ENCODE peak calls at places on chromosomes 7 and 10, in ten cellular contexts. W is AG09309, C is aorta, F is foreskin fibroblast, S is fibroblast of lung, A is GM23338, M is MM.1S, B is astrocyte of the spinal cord, U is heart right ventricle, O is cardiac muscle cell. T is an unnamed sample.

GRCh38 chr7:23471090-23471859 is 984 bp upstream of the IGF2BP3 start:
- DNase-seq in U (peak; percentile 17), S (peak; percentile 65), A (peak; percentile 97), O (peak; percentile 95), B (peak; percentile 84), F (peak; percentile 91), W (no peak), M (no peak), C (no peak), T (peak; percentile 81)

GRCh38 chr10:815338-816104 is 116.0 kb downstream of the LARP4B start:
- DNase-seq in U (no peak), A (peak; percentile 62), M (no peak), C (no peak), W (no peak), B (no peak), O (no peak), S (no peak), F (no peak), T (no peak)

GRCh38 chr10:100710151-100710871 is 35.1 kb upstream of the PAX2 start:
- DNase-seq in W (no peak), M (no peak), C (no peak), O (peak; percentile 58), F (no peak), B (no peak), S (no peak), U (no peak), A (peak; percentile 57), T (no peak)

GRCh38 chr10:70090951-70091350 is 38.3 kb downstream of the MACROH2A2 start:
- DNase-seq in C (no peak), A (no peak), M (no peak), B (no peak), O (no peak), U (no peak), S (no peak), F (no peak), W (no peak), T (no peak)

GRCh38 chr7:93890041-93890463 is 501 bp downstream of the TFPI2 start:
- DNase-seq in A (peak; percentile 86), M (peak; percentile 22), O (peak; percentile 60), F (peak; percentile 78), U (peak; percentile 17), S (peak; percentile 74), W (no peak), B (peak; percentile 73), C (no peak), T (no peak)

GRCh38 chr10:24866615-24867583 is 85.5 kb downstream of the PRTFDC1 start:
- DNase-seq in A (peak; percentile 27), U (peak; percentile 52), S (peak; percentile 91), W (peak; percentile 21), F (peak; percentile 76), B (peak; percentile 77), O (no peak), M (no peak), C (peak; percentile 77), T (no peak)

GRCh38 chr10:51244308-51244707 is 170.0 kb downstream of the PRKG1 start:
- DNase-seq in A (peak; percentile 62), U (no peak), M (no peak), O (peak; percentile 22), C (no peak), B (no peak), F (no peak), S (peak; percentile 31), W (no peak), T (no peak)

GRCh38 chr10:48981310-48981907 is 41.8 kb upstream of the LRRC18 start:
- DNase-seq in F (peak; percentile 48), M (peak; percentile 59), S (peak; percentile 19), C (peak; percentile 84), A (peak; percentile 89), O (peak; percentile 85), B (peak; percentile 32), U (peak; percentile 66), W (no peak), T (peak; percentile 29)

GRCh38 chr7:47600199-47601118 is 18.5 kb upstream of the TNS3 start:
- DNase-seq in C (no peak), O (no peak), U (no peak), F (peak; percentile 86), S (peak; percentile 84), M (peak; percentile 24), W (no peak), B (peak; percentile 78), A (no peak), T (no peak)

DNA sequence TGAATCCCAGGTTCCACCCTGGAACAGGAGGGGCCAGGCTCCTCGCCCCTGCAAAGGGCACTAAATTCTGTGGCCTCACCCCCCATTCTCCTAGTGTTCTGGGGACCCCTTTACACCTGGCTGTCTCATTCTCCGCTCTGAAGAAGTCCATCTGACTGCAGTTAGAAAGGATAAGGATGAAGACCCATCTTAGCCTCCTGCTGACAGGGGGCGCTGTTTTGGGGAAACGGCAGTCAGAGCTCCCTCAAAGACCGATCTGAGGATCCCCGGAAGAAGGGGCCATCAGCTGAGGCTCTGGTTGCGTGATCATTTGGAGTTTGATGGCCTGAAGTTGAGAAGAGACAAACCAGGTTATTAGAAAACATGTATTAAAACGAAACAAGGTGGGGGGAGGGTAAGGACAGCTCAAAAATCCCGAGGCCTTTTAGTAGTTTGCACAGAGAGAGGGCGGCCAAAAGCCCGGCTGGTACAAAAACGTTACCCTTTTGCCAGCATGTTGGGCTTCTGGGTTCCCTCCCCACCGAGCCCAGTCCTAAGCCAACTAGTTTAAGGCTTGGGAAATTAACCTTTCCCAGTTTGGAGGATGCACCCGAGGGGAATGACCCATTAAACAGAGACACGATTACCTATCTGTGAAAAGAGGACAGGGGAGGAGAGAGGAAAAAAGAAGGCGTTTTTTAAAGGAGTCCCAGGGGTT is 102.8 kb downstream of the CHN2 start:
- DNase-seq in M (no peak), O (no peak), F (no peak), C (no peak), A (peak; percentile 86), B (no peak), S (no peak), U (no peak), W (no peak), T (no peak)
- H3K4me3 ChIP-seq in M (no peak overlapping the region), O (no peak overlapping the region), F (no peak overlapping the region), C (no peak overlapping the region), A (peak overlapping the region; percentile 12), B (no peak overlapping the region), S (no peak overlapping the region), U (no peak overlapping the region), W (no peak overlapping the region), T (no peak overlapping the region)

DNA sequence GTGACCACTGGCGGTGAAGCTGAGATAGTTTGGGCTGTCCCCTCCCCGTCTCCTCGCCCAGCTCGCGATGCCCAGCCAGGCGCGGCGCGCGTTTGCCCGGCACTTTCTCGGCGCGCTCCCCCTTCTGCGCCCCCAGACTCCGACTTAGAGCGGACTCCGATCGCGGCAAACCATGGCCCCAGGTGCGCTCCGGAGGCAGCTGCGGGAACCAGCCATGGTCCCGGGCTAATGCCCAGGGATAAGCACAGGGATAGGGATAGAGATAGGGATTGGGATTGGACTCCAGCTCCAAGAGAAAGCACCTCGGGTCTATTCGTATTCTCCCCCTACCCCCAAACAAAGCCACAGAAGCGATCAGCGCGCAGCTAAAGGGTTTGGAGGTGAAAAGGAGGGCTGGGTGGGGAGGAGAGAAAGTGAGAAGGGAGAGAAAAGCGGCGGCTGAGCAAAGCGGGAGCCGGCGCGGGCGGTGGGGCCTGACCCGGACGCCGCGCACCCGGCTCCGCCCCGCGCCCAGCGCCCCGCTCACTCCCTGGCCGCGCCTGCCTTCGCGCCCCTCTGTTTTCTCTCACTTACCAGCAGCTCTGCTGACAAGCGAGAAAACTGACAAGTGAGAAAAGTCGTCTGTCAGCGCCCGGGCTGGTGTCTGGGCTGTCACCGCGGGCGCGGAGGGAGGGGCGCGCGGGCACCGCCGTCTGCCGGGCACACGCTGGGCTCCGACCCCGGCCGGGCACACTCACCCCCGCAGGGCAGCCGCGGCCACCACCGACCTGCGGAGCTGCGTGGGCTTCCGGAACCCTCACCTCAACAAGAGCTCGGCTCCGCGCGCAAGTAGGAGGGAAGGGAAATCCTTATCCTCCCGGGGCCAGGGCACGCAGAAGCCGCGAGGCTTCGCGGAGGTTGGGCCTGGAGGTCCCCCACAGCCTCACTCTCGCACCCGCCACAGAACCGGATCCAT is at the start of gene PDE1C:
- DNase-seq in S (peak; percentile 62), A (peak; percentile 63), O (peak; percentile 75), W (no peak), B (peak; percentile 40), M (no peak), U (peak; percentile 75), C (no peak), F (peak; percentile 3), T (no peak)
- H3K4me3 ChIP-seq in S (peak within 1 kb of the TSS; percentile 61), A (peak within 1 kb of the TSS; percentile 90), O (peak within 1 kb of the TSS; percentile 45), W (peak within 1 kb of the TSS; percentile 41), B (peak within 1 kb of the TSS; percentile 73), M (no peak within 1 kb of the TSS), U (peak within 1 kb of the TSS; percentile 68), C (peak within 1 kb of the TSS; percentile 51), F (no peak within 1 kb of the TSS), T (no peak within 1 kb of the TSS)

GRCh38 chr7:134727711-134728110 is 51.7 kb upstream of the CALD1 start:
- DNase-seq in W (no peak), O (no peak), C (no peak), U (no peak), S (peak; percentile 57), A (no peak), F (no peak), M (no peak), B (no peak), T (no peak)

GRCh38 chr7:134731616-134732015 is 47.8 kb upstream of the CALD1 start:
- DNase-seq in W (no peak), M (peak; percentile 41), A (no peak), B (no peak), S (no peak), O (no peak), C (no peak), F (no peak), U (no peak), T (no peak)

GRCh38 chr7:134732739-134733138 is 46.7 kb upstream of the CALD1 start:
- DNase-seq in W (no peak), O (no peak), A (no peak), M (no peak), F (no peak), S (no peak), U (no peak), B (no peak), C (no peak), T (no peak)

GRCh38 chr7:134729895-134730294 is 49.5 kb upstream of the CALD1 start:
- DNase-seq in W (no peak), A (no peak), B (no peak), O (no peak), C (no peak), U (no peak), M (no peak), F (peak; percentile 21), S (no peak), T (no peak)

DNA sequence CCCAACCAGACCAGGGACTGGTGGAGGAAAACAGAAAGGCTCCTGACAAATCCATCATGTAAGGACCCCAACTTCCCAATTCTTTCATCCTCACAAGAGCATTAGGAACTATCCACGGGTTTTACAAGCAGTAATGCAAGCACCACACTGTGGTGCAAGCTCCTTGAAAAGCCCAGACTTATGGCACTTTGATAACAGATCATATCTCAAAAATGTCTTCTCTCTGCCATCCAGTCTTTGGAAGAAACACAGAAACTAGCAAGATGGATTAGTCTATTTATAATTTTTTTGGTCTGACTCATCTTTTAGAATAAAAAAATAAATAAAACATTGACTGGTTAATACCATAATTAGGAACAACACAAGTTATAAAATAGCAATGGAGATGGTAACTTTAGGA is 49.1 kb upstream of the CALD1 start:
- DNase-seq in B (peak; percentile 15), S (peak; percentile 82), C (no peak), U (no peak), O (no peak), M (no peak), F (peak; percentile 55), A (no peak), W (no peak), T (no peak)
- H3K4me3 ChIP-seq in B (no peak overlapping the region), S (no peak overlapping the region), C (no peak overlapping the region), U (no peak overlapping the region), O (no peak overlapping the region), M (no peak overlapping the region), F (no peak overlapping the region), A (no peak overlapping the region), W (no peak overlapping the region), T (no peak overlapping the region)

GRCh38 chr7:57867884-57868701 is 418.1 kb downstream of the ZNF716 start:
- DNase-seq in W (no peak), U (peak; percentile 13), B (no peak), M (no peak), C (peak; percentile 70), F (peak; percentile 13), A (no peak), O (no peak), S (peak; percentile 0), T (no peak)
- H3K4me3 ChIP-seq in W (peak overlapping the region; percentile 42), U (peak overlapping the region; percentile 40), B (peak overlapping the region; percentile 33), M (no peak overlapping the region), C (peak overlapping the region; percentile 45), F (no peak overlapping the region), A (no peak overlapping the region), O (no peak overlapping the region), S (no peak overlapping the region), T (no peak overlapping the region)